ENCODE peak calls at places on chromosomes 13 and 19, in six cellular contexts. One of them, this sample, is unnamed. For H3K4me1, the result is how much of the 10 kb centered on the place peaks cover.

GRCh38 chr13:113848431-113849260 is 15.2 kb downstream of the GAS6 start:
- ATAC-seq in HCT116: peak
- ATAC-seq in upper lobe of left lung: no peak
- ATAC-seq in GM12878: no peak
- ATAC-seq in Panc1: no peak
- ATAC-seq in HepG2: no peak
- ATAC-seq in this sample: no peak

GRCh38 chr19:50039968-50040367 is 14.2 kb downstream of the ZNF473 start:
- ATAC-seq in HCT116: no peak
- ATAC-seq in GM12878: no peak
- ATAC-seq in upper lobe of left lung: no peak
- ATAC-seq in HepG2: peak
- ATAC-seq in Panc1: no peak
- ATAC-seq in this sample: no peak

GRCh38 chr13:95129004-95129403 is 172.2 kb downstream of the ABCC4 start:
- ATAC-seq in HCT116: no peak
- ATAC-seq in GM12878: no peak
- ATAC-seq in HepG2: no peak
- ATAC-seq in upper lobe of left lung: no peak
- ATAC-seq in Panc1: no peak
- ATAC-seq in this sample: no peak

GRCh38 chr19:913080-913748 is at the start of gene R3HDM4:
- ATAC-seq in upper lobe of left lung: peak
- ATAC-seq in Panc1: peak
- ATAC-seq in HepG2: peak
- ATAC-seq in HCT116: peak
- ATAC-seq in GM12878: peak
- ATAC-seq in this sample: peak

GRCh38 chr13:79654520-79654919 is 173.6 kb downstream of the NDFIP2 start:
- ATAC-seq in GM12878: no peak
- ATAC-seq in HCT116: no peak
- ATAC-seq in upper lobe of left lung: no peak
- ATAC-seq in HepG2: no peak
- ATAC-seq in Panc1: no peak
- ATAC-seq in this sample: no peak

GRCh38 chr13:92196566-92197256 is 798.3 kb downstream of the GPC5 start:
- ATAC-seq in HCT116: no peak
- ATAC-seq in HepG2: no peak
- ATAC-seq in Panc1: no peak
- ATAC-seq in GM12878: no peak
- ATAC-seq in upper lobe of left lung: no peak
- ATAC-seq in this sample: no peak

GRCh38 chr13:35675651-35676050 is 199.2 kb upstream of the MAB21L1 start:
- ATAC-seq in Panc1: no peak
- ATAC-seq in upper lobe of left lung: no peak
- ATAC-seq in HCT116: no peak
- ATAC-seq in GM12878: no peak
- ATAC-seq in HepG2: no peak
- ATAC-seq in this sample: no peak

GRCh38 chr13:112572408-112572807 is 15.5 kb downstream of the TUBGCP3 start:
- ATAC-seq in GM12878: no peak
- ATAC-seq in HCT116: no peak
- ATAC-seq in Panc1: no peak
- ATAC-seq in upper lobe of left lung: no peak
- ATAC-seq in HepG2: no peak
- ATAC-seq in this sample: no peak

GRCh38 chr19:32542477-32543106 is 38.4 kb upstream of the PDCD5 start:
- ATAC-seq in HCT116: no peak
- ATAC-seq in upper lobe of left lung: no peak
- ATAC-seq in HepG2: no peak
- ATAC-seq in GM12878: no peak
- ATAC-seq in Panc1: no peak
- ATAC-seq in this sample: no peak

GRCh38 chr13:93700115-93700514 is 473.5 kb downstream of the GPC6 start:
- ATAC-seq in HCT116: no peak
- ATAC-seq in upper lobe of left lung: no peak
- ATAC-seq in HepG2: no peak
- ATAC-seq in GM12878: no peak
- ATAC-seq in Panc1: no peak
- ATAC-seq in this sample: no peak

GRCh38 chr19:24048261-24048660 is 38.7 kb upstream of the ZNF254 start:
- ATAC-seq in Panc1: no peak
- ATAC-seq in HepG2: peak
- ATAC-seq in GM12878: no peak
- ATAC-seq in upper lobe of left lung: no peak
- ATAC-seq in HCT116: no peak
- ATAC-seq in this sample: no peak

GRCh38 chr13:99015606-99016520 is 38.0 kb upstream of the DOCK9 start:
- ATAC-seq in upper lobe of left lung: no peak
- ATAC-seq in Panc1: no peak
- ATAC-seq in HCT116: no peak
- ATAC-seq in HepG2: no peak
- ATAC-seq in GM12878: no peak
- ATAC-seq in this sample: no peak

GRCh38 chr13:79222427-79223205 is 183.4 kb downstream of the RBM26 start:
- ATAC-seq in GM12878: no peak
- ATAC-seq in HepG2: no peak
- ATAC-seq in HCT116: no peak
- ATAC-seq in upper lobe of left lung: no peak
- ATAC-seq in Panc1: no peak
- ATAC-seq in this sample: no peak

GRCh38 chr19:40387151-40387550 is 2.8 kb downstream of the HIPK4 start:
- ATAC-seq in upper lobe of left lung: no peak
- ATAC-seq in Panc1: no peak
- ATAC-seq in GM12878: no peak
- ATAC-seq in HepG2: no peak
- ATAC-seq in HCT116: no peak
- ATAC-seq in this sample: no peak

GRCh38 chr19:38003427-38004099 is 96.6 kb downstream of the SIPA1L3 start:
- ATAC-seq in Panc1: peak
- ATAC-seq in GM12878: peak
- ATAC-seq in HCT116: peak
- ATAC-seq in upper lobe of left lung: peak
- ATAC-seq in HepG2: no peak
- ATAC-seq in this sample: peak

GRCh38 chr13:75550159-75550567 is 572 bp downstream of the UCHL3 start:
- ATAC-seq in upper lobe of left lung: peak
- ATAC-seq in HCT116: peak
- ATAC-seq in GM12878: peak
- ATAC-seq in Panc1: no peak
- ATAC-seq in HepG2: peak
- ATAC-seq in this sample: no peak

GRCh38 chr19:46574533-46574932 is 26.6 kb upstream of the CALM3 start:
- ATAC-seq in Panc1: no peak
- ATAC-seq in GM12878: no peak
- ATAC-seq in upper lobe of left lung: peak
- ATAC-seq in HepG2: no peak
- ATAC-seq in HCT116: peak
- ATAC-seq in this sample: no peak

GRCh38 chr19:34598217-34599155 is 78.5 kb downstream of the SCGB2B2 start:
- ATAC-seq in upper lobe of left lung: no peak
- ATAC-seq in Panc1: no peak
- ATAC-seq in GM12878: no peak
- ATAC-seq in HCT116: no peak
- ATAC-seq in HepG2: no peak
- ATAC-seq in this sample: no peak

GRCh38 chr13:50197705-50198104 is 182.5 kb downstream of the KCNRG start:
- ATAC-seq in HepG2: no peak
- ATAC-seq in upper lobe of left lung: no peak
- ATAC-seq in HCT116: no peak
- ATAC-seq in GM12878: no peak
- ATAC-seq in Panc1: no peak
- ATAC-seq in this sample: no peak

GRCh38 chr13:44703371-44703770 is 127.2 kb upstream of the TSC22D1 start:
- ATAC-seq in HCT116: no peak
- ATAC-seq in GM12878: no peak
- ATAC-seq in upper lobe of left lung: no peak
- ATAC-seq in HepG2: no peak
- ATAC-seq in Panc1: no peak
- ATAC-seq in this sample: no peak

GRCh38 chr13:26050568-26051230 is 1.1 kb downstream of the SHISA2 start:
- ATAC-seq in GM12878: no peak
- ATAC-seq in upper lobe of left lung: peak
- ATAC-seq in HCT116: no peak
- ATAC-seq in Panc1: peak
- ATAC-seq in HepG2: no peak
- ATAC-seq in this sample: peak

GRCh38 chr19:28898279-28898678 is 314.7 kb downstream of the UQCRFS1 start:
- ATAC-seq in Panc1: no peak
- ATAC-seq in GM12878: no peak
- ATAC-seq in upper lobe of left lung: no peak
- ATAC-seq in HepG2: no peak
- ATAC-seq in HCT116: no peak
- ATAC-seq in this sample: no peak

GRCh38 chr19:24060687-24061356 is 26.2 kb upstream of the ZNF254 start:
- ATAC-seq in upper lobe of left lung: no peak
- ATAC-seq in Panc1: no peak
- ATAC-seq in GM12878: no peak
- ATAC-seq in HepG2: no peak
- ATAC-seq in HCT116: peak
- ATAC-seq in this sample: peak

GRCh38 chr13:25132021-25132420 is 36.1 kb downstream of the PABPC3 start:
- ATAC-seq in Panc1: no peak
- ATAC-seq in GM12878: no peak
- ATAC-seq in HepG2: no peak
- ATAC-seq in HCT116: no peak
- ATAC-seq in upper lobe of left lung: no peak
- ATAC-seq in this sample: no peak

GRCh38 chr19:29211562-29212416 is 1.2 kb downstream of the UQCRFS1 start:
- ATAC-seq in Panc1: no peak
- ATAC-seq in HCT116: no peak
- ATAC-seq in GM12878: peak
- ATAC-seq in HepG2: peak
- ATAC-seq in upper lobe of left lung: peak
- ATAC-seq in this sample: no peak

GRCh38 chr19:29945433-29945832 is 3.4 kb downstream of the URI1 start:
- ATAC-seq in Panc1: no peak
- ATAC-seq in upper lobe of left lung: no peak
- ATAC-seq in HepG2: no peak
- ATAC-seq in HCT116: no peak
- ATAC-seq in GM12878: no peak
- ATAC-seq in this sample: no peak

DNA sequence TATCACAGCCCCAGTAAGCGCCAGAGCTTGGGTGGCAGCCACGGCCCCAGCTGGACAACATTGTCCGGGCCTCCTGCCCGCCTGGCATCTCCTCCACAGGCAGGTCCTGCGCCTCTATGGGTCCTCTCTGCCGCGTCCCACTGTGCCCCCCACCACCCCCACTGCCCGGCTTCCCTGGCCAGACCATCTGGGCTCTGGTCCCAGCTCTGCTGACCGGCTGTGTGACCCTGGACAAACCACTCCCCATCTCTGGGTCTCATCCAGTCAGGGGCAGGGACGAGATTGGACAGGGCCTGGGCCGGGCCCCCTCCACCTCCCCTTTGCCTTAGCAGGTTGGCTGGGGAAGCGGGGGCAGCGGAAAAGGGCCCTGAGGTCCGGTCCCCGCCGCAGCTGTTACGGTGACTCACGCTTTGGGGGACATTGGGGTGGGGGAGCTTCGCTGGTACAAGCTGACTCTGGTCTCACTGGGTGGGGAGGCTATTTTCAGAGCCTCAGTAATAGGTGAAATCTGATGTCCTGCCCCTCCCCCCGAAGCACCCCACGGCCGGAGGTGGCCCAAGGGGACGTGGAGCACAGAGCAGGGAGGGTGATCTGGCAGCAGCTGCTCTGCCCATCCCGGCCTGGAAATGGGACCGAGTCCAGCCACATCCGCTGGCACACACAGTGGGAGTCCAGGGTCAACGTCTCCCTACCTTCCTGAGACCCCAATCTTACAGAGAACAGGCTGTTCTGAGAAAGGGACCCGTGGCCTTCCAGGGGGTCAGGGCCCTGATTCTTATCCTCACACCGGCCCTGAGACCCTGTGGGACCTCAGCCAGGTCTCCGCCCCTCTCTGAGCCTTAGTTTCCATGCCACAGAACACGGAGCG is 9.1 kb downstream of the NFIC start:
- ATAC-seq in Panc1: peak
- ATAC-seq in GM12878: no peak
- ATAC-seq in HCT116: no peak
- ATAC-seq in upper lobe of left lung: peak
- ATAC-seq in HepG2: no peak
- ATAC-seq in this sample: peak
- H3K4me1 ChIP-seq in Panc1: half or more
- H3K4me1 ChIP-seq in GM12878: under half
- H3K4me1 ChIP-seq in HCT116: under half
- H3K4me1 ChIP-seq in upper lobe of left lung: under half
- H3K4me1 ChIP-seq in HepG2: under half
- H3K4me1 ChIP-seq in this sample: under half

GRCh38 chr19:43526884-43527859 is at the start of gene ETHE1:
- ATAC-seq in GM12878: peak
- ATAC-seq in HepG2: peak
- ATAC-seq in HCT116: peak
- ATAC-seq in Panc1: peak
- ATAC-seq in upper lobe of left lung: peak
- ATAC-seq in this sample: peak
- TF ChIP-seq POLR2AphosphoS5 in GM12878: peak
- TF ChIP-seq POLR2AphosphoS5 in HepG2: peak
- TF ChIP-seq POLR2AphosphoS5 in HCT116: peak
- TF ChIP-seq POLR2AphosphoS5 in Panc1: peak
- TF ChIP-seq POLR2AphosphoS5 in upper lobe of left lung: peak
- TF ChIP-seq POLR2AphosphoS5 in this sample: peak

GRCh38 chr19:18589380-18590272 is 1.0 kb downstream of the REX1BD start:
- ATAC-seq in GM12878: peak
- ATAC-seq in Panc1: peak
- ATAC-seq in upper lobe of left lung: peak
- ATAC-seq in HepG2: peak
- ATAC-seq in HCT116: peak
- ATAC-seq in this sample: peak
- H3K4me1 ChIP-seq in GM12878: under half
- H3K4me1 ChIP-seq in Panc1: under half
- H3K4me1 ChIP-seq in upper lobe of left lung: under half
- H3K4me1 ChIP-seq in HepG2: under half
- H3K4me1 ChIP-seq in HCT116: under half
- H3K4me1 ChIP-seq in this sample: under half

DNA sequence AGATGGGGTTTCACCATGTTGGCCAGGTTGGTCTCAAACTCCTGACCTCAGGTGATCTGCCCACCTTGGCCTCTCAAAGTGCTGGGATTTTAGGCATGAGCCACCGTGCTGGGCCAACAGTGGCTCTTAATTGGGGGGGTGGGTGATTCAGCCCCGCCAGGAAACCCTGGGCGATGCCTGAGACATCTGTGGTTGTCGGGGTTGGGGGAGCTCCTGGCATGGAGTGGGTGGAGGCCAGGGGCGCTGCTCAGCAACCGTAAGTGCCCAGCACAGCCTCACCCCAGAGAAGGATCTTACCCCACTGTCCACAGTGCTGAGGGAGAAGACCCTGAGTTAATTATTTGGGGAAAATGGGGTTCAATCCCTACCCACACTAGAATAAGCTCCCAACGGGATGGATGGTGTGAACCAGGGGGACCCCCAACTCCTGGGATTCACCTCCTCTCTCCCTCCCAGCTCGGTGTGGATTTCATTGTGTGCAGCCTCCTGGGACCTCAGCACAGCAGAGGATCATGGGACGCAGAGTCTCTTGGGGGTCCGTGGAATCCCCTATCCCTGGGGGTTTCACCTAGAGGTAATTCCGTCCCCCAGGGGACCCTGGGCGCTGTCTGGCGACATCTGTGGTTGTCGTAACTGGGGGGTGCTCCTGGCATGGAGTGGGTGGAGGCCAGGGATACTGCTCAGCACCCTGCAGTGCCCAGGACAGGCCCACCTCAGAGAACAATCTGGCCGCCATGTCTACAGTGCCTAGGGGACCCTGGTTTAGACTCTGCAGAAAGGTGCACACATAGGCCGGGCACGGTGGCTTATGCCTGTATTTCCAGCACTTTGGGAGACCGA is 68.9 kb downstream of the GADD45B start:
- ATAC-seq in Panc1: no peak
- ATAC-seq in GM12878: peak
- ATAC-seq in upper lobe of left lung: no peak
- ATAC-seq in HCT116: no peak
- ATAC-seq in HepG2: no peak
- ATAC-seq in this sample: no peak
- TF ChIP-seq POLR2AphosphoS5 in Panc1: no peak
- TF ChIP-seq POLR2AphosphoS5 in GM12878: no peak
- TF ChIP-seq POLR2AphosphoS5 in upper lobe of left lung: no peak
- TF ChIP-seq POLR2AphosphoS5 in HCT116: no peak
- TF ChIP-seq POLR2AphosphoS5 in HepG2: no peak
- TF ChIP-seq POLR2AphosphoS5 in this sample: no peak

This sample was measured in gastroesophageal sphincter.